ENCODE peak calls at places on chromosomes 16 and 17, in seven cellular contexts. H, O, N, P, Q, A and W are unnamed samples.

GRCh38 chr17:47649972-47650524 is 329 bp downstream of the KPNB1 start:
- DNase-seq in O (no peak), N (no peak), Q (peak), A (no peak), P (peak), H (no peak), W (peak)

GRCh38 chr16:52634528-52634927 is 87.6 kb upstream of the TOX3 start:
- DNase-seq in P (no peak), N (no peak), H (no peak), Q (no peak), A (no peak), O (no peak), W (no peak)

GRCh38 chr17:55996826-55997225 is 156.4 kb upstream of the ANKFN1 start:
- DNase-seq in H (no peak), O (no peak), P (no peak), A (no peak), Q (no peak), N (no peak), W (peak)

GRCh38 chr17:19876524-19877161 is 8.9 kb upstream of the ULK2 start:
- DNase-seq in N (no peak), Q (no peak), H (no peak), A (no peak), P (no peak), O (peak), W (peak)

GRCh38 chr16:58000706-58001676 is at the start of gene USB1:
- DNase-seq in P (peak), N (peak), A (peak), O (peak), Q (peak), H (peak), W (peak)

GRCh38 chr17:82775033-82775823 is 23.4 kb downstream of the TBCD start:
- DNase-seq in H (no peak), N (no peak), P (peak), Q (no peak), O (peak), A (no peak), W (peak)

GRCh38 chr16:13560151-13560550 is 359.8 kb upstream of the ERCC4 start:
- DNase-seq in A (no peak), P (no peak), Q (peak), N (no peak), H (no peak), O (no peak), W (no peak)

GRCh38 chr16:66888647-66889615 is 8.6 kb downstream of the PDP2 start:
- DNase-seq in N (no peak), P (no peak), H (no peak), O (no peak), Q (no peak), A (no peak), W (no peak)

GRCh38 chr17:46061435-46061834 is 62.4 kb downstream of the STH start:
- DNase-seq in H (no peak), P (peak), A (no peak), O (no peak), N (no peak), Q (no peak), W (no peak)

GRCh38 chr16:16100631-16101030 is 122.7 kb downstream of the ABCC6 start:
- DNase-seq in H (no peak), O (no peak), P (no peak), Q (no peak), A (no peak), N (no peak), W (no peak)

GRCh38 chr16:138049-138417 is 440 bp downstream of the NPRL3 start:
- DNase-seq in P (no peak), A (no peak), O (peak), H (no peak), N (no peak), Q (no peak), W (no peak)

GRCh38 chr17:4838306-4838785 is 5.2 kb downstream of the MINK1 start:
- DNase-seq in N (no peak), A (no peak), O (no peak), Q (no peak), P (no peak), H (no peak), W (no peak)

GRCh38 chr16:67179421-67180080 is 4.2 kb downstream of the MATCAP1 start:
- DNase-seq in A (no peak), N (no peak), H (no peak), Q (no peak), P (no peak), O (no peak), W (no peak)

GRCh38 chr16:57534337-57534880 is 2.0 kb downstream of the CCDC102A start:
- DNase-seq in H (no peak), N (no peak), P (no peak), Q (no peak), A (no peak), O (no peak), W (no peak)